ENCODE peak calls at places on chromosomes 13 and 19, in four cellular contexts. I, X, M and G are unnamed samples.

GRCh38 chr13:94829801-94830200 is 117.5 kb upstream of the SOX21 start:
- DNase-seq in I (no peak), X (no peak), M (no peak), G (no peak)

GRCh38 chr19:8512115-8512967 is 1.6 kb downstream of the ZNF414 start:
- DNase-seq in I (no peak), X (peak), M (no peak), G (no peak)

GRCh38 chr13:29587645-29588044 is 7.8 kb downstream of the SLC7A1 start:
- DNase-seq in I (no peak), X (no peak), M (no peak), G (no peak)

GRCh38 chr19:44745386-44745831 is 3.1 kb upstream of the BCL3 start:
- DNase-seq in I (peak), X (peak), M (no peak), G (no peak)

GRCh38 chr19:30593975-30594925 is 222.1 kb downstream of the ZNF536 start:
- DNase-seq in I (no peak), X (no peak), M (no peak), G (no peak)

GRCh38 chr19:29507081-29507860 is 18.5 kb upstream of the VSTM2B start:
- DNase-seq in I (no peak), X (no peak), M (no peak), G (no peak)

GRCh38 chr13:44448373-44448772 is 74.7 kb downstream of the SERP2 start:
- DNase-seq in I (no peak), X (no peak), M (no peak), G (no peak)

GRCh38 chr19:29508181-29508580 is 17.6 kb upstream of the VSTM2B start:
- DNase-seq in I (no peak), X (no peak), M (no peak), G (no peak)

GRCh38 chr19:55406869-55407624 is 541 bp downstream of the UBE2S start:
- DNase-seq in I (peak), X (peak), M (no peak), G (no peak)

GRCh38 chr13:47546265-47546962 is 454.7 kb downstream of the SUCLA2 start:
- DNase-seq in I (no peak), X (no peak), M (no peak), G (no peak)

GRCh38 chr13:66860868-66861447 is 369.2 kb downstream of the PCDH9 start:
- DNase-seq in I (no peak), X (no peak), M (no peak), G (no peak)

GRCh38 chr13:20658451-20658850 is 45.0 kb upstream of the IL17D start:
- DNase-seq in I (no peak), X (peak), M (no peak), G (no peak)

GRCh38 chr19:13169769-13170168 is 19.6 kb downstream of the IER2 start:
- DNase-seq in I (peak), X (no peak), M (no peak), G (no peak)